ENCODE peak calls at places on chromosomes 5 and 9, in six cellular contexts. One of them, this sample, is unnamed.

GRCh38 chr5:2764581-2764980 is 13.1 kb upstream of the IRX2 start:
- DNase-seq in H1: no peak
- DNase-seq in GM12878: no peak
- DNase-seq in K562: no peak
- DNase-seq in HepG2: no peak
- DNase-seq in SK-N-SH: no peak
- DNase-seq in this sample: no peak

GRCh38 chr5:10288600-10289213 is 19.0 kb downstream of the CMBL start:
- DNase-seq in H1: no peak
- DNase-seq in GM12878: no peak
- DNase-seq in K562: no peak
- DNase-seq in HepG2: no peak
- DNase-seq in SK-N-SH: no peak
- DNase-seq in this sample: no peak

GRCh38 chr9:135887021-135887507 is 20.3 kb downstream of the CAMSAP1 start:
- DNase-seq in H1: no peak
- DNase-seq in GM12878: no peak
- DNase-seq in K562: no peak
- DNase-seq in HepG2: no peak
- DNase-seq in SK-N-SH: no peak
- DNase-seq in this sample: no peak

GRCh38 chr5:21680196-21680595 is 1172.9 kb downstream of the CDH12 start:
- DNase-seq in H1: no peak
- DNase-seq in GM12878: no peak
- DNase-seq in K562: no peak
- DNase-seq in HepG2: no peak
- DNase-seq in SK-N-SH: no peak
- DNase-seq in this sample: no peak

GRCh38 chr5:32574540-32575175 is 10.7 kb upstream of the SUB1 start:
- DNase-seq in H1: no peak
- DNase-seq in GM12878: no peak
- DNase-seq in K562: no peak
- DNase-seq in HepG2: peak; percentile 99
- DNase-seq in SK-N-SH: no peak
- DNase-seq in this sample: no peak

GRCh38 chr5:55450050-55450765 is 84.6 kb downstream of the PLPP1 start:
- DNase-seq in H1: no peak
- DNase-seq in GM12878: no peak
- DNase-seq in K562: no peak
- DNase-seq in HepG2: no peak
- DNase-seq in SK-N-SH: no peak
- DNase-seq in this sample: no peak

GRCh38 chr5:95620030-95620869 is at the start of gene GPR150:
- DNase-seq in H1: no peak
- DNase-seq in GM12878: no peak
- DNase-seq in K562: no peak
- DNase-seq in HepG2: peak; percentile 15
- DNase-seq in SK-N-SH: peak; percentile 87
- DNase-seq in this sample: no peak

GRCh38 chr5:171318026-171318425 is 9.0 kb downstream of the TLX3 start:
- DNase-seq in H1: no peak
- DNase-seq in GM12878: no peak
- DNase-seq in K562: no peak
- DNase-seq in HepG2: no peak
- DNase-seq in SK-N-SH: no peak
- DNase-seq in this sample: no peak

GRCh38 chr5:73311291-73312110 is 137.1 kb downstream of the FOXD1 start:
- DNase-seq in H1: no peak
- DNase-seq in GM12878: no peak
- DNase-seq in K562: no peak
- DNase-seq in HepG2: no peak
- DNase-seq in SK-N-SH: no peak
- DNase-seq in this sample: no peak

GRCh38 chr5:88370824-88371223 is 102.2 kb upstream of the TMEM161B start:
- DNase-seq in H1: no peak
- DNase-seq in GM12878: no peak
- DNase-seq in K562: no peak
- DNase-seq in HepG2: no peak
- DNase-seq in SK-N-SH: no peak
- DNase-seq in this sample: no peak

GRCh38 chr5:121974261-121974660 is 12.5 kb downstream of the SRFBP1 start:
- DNase-seq in H1: no peak
- DNase-seq in GM12878: no peak
- DNase-seq in K562: no peak
- DNase-seq in HepG2: no peak
- DNase-seq in SK-N-SH: no peak
- DNase-seq in this sample: no peak

GRCh38 chr9:95991326-95991725 is 115.8 kb downstream of the ERCC6L2 start:
- DNase-seq in H1: no peak
- DNase-seq in GM12878: no peak
- DNase-seq in K562: no peak
- DNase-seq in HepG2: no peak
- DNase-seq in SK-N-SH: no peak
- DNase-seq in this sample: no peak

GRCh38 chr9:19154135-19154612 is 26.9 kb upstream of the PLIN2 start:
- DNase-seq in H1: no peak
- DNase-seq in GM12878: no peak
- DNase-seq in K562: peak; percentile 68
- DNase-seq in HepG2: peak; percentile 92
- DNase-seq in SK-N-SH: no peak
- DNase-seq in this sample: no peak

GRCh38 chr9:132301521-132301920 is 53.3 kb downstream of the SETX start:
- DNase-seq in H1: no peak
- DNase-seq in GM12878: no peak
- DNase-seq in K562: no peak
- DNase-seq in HepG2: no peak
- DNase-seq in SK-N-SH: no peak
- DNase-seq in this sample: no peak

GRCh38 chr9:92728831-92729734 is 35.5 kb downstream of the BICD2 start:
- DNase-seq in H1: no peak
- DNase-seq in GM12878: no peak
- DNase-seq in K562: peak; percentile 36
- DNase-seq in HepG2: peak; percentile 16
- DNase-seq in SK-N-SH: peak; percentile 77
- DNase-seq in this sample: no peak

GRCh38 chr9:112601646-112602045 is 115.0 kb downstream of the KIAA1958 start:
- DNase-seq in H1: no peak
- DNase-seq in GM12878: no peak
- DNase-seq in K562: no peak
- DNase-seq in HepG2: no peak
- DNase-seq in SK-N-SH: no peak
- DNase-seq in this sample: no peak
- TF ChIP-seq SIN3A in H1: no peak
- TF ChIP-seq SIN3A in GM12878: no peak
- TF ChIP-seq SIN3A in K562: no peak
- TF ChIP-seq SIN3A in HepG2: no peak
- TF ChIP-seq SIN3A in SK-N-SH: no peak
- TF ChIP-seq SIN3A in this sample: no peak

GRCh38 chr5:151695464-151695863 is 8.7 kb upstream of the SPARC start:
- DNase-seq in H1: no peak
- DNase-seq in GM12878: no peak
- DNase-seq in K562: no peak
- DNase-seq in HepG2: no peak
- DNase-seq in SK-N-SH: no peak
- DNase-seq in this sample: no peak

GRCh38 chr5:151699071-151699901 is 12.6 kb upstream of the SPARC start:
- DNase-seq in H1: no peak
- DNase-seq in GM12878: no peak
- DNase-seq in K562: no peak
- DNase-seq in HepG2: peak; percentile 52
- DNase-seq in SK-N-SH: no peak
- DNase-seq in this sample: no peak

GRCh38 chr5:151697452-151697851 is 10.7 kb upstream of the SPARC start:
- DNase-seq in H1: no peak
- DNase-seq in GM12878: no peak
- DNase-seq in K562: no peak
- DNase-seq in HepG2: no peak
- DNase-seq in SK-N-SH: no peak
- DNase-seq in this sample: no peak

GRCh38 chr5:151694035-151694485 is 7.3 kb upstream of the SPARC start:
- DNase-seq in H1: no peak
- DNase-seq in GM12878: no peak
- DNase-seq in K562: no peak
- DNase-seq in HepG2: peak; percentile 97
- DNase-seq in SK-N-SH: no peak
- DNase-seq in this sample: no peak

DNA sequence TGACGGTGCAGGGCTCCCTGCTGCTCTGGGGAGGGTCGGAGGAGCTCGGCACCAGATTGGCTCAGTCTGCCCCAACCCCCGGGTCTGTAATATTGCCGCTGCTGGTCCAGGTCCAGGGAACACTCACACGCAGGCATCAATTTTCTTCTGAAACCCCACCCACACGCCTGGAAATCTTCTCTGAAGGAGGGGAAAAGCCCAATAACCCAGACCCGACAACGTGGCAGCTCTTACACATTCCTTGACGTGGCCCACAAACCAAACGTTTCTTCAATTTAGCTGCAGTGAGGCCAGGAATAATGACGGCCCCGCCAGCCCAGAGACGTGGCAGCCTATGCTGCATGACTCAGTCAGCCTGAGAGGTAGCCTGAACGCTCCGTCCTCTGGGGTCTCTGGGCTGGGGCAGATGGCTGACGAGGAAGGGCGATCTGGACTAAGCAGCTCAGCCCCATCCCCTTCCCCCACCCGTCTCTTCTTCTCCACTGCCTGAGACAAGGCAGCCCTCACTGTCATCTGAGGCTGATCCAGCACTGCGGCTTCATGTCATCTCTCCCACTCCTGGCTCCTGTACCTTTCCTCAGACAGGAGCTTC is 9.9 kb upstream of the SPARC start:
- DNase-seq in H1: no peak
- DNase-seq in GM12878: no peak
- DNase-seq in K562: no peak
- DNase-seq in HepG2: no peak
- DNase-seq in SK-N-SH: no peak
- DNase-seq in this sample: no peak
- TF ChIP-seq YY1 in H1: peak; percentile 15
- TF ChIP-seq YY1 in GM12878: no peak
- TF ChIP-seq YY1 in K562: no peak
- TF ChIP-seq YY1 in HepG2: no peak
- TF ChIP-seq YY1 in SK-N-SH: no peak
- TF ChIP-seq YY1 in this sample: no peak

DNA sequence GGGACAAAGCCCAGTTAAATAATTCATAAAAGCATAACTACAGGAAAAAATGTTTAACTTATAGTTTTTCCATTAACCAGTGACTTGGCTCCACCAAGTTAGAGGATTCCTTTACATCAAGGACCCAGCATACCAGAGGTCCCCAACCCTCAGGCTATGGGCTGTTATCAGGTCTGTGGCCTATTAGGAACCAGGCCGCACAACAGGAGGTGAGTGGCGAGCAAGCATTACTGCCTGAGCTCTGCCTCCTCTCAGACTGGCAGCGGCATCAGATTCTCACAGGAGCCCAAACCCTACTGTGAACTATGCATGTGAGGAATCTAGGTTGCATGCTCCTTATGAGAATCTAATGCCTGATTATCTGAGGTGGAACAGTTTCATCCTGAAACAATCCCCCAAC is 303.1 kb downstream of the ELAVL2 start:
- DNase-seq in H1: no peak
- DNase-seq in GM12878: no peak
- DNase-seq in K562: no peak
- DNase-seq in HepG2: no peak
- DNase-seq in SK-N-SH: no peak
- DNase-seq in this sample: no peak
- TF ChIP-seq SIN3A in H1: no peak
- TF ChIP-seq SIN3A in GM12878: no peak
- TF ChIP-seq SIN3A in K562: no peak
- TF ChIP-seq SIN3A in HepG2: no peak
- TF ChIP-seq SIN3A in SK-N-SH: no peak
- TF ChIP-seq SIN3A in this sample: no peak

GRCh38 chr5:93995126-93995621 is 253.8 kb upstream of the POU5F2 start:
- DNase-seq in H1: no peak
- DNase-seq in GM12878: peak; percentile 11
- DNase-seq in K562: no peak
- DNase-seq in HepG2: no peak
- DNase-seq in SK-N-SH: no peak
- DNase-seq in this sample: no peak
- TF ChIP-seq YY1 in H1: no peak
- TF ChIP-seq YY1 in GM12878: no peak
- TF ChIP-seq YY1 in K562: no peak
- TF ChIP-seq YY1 in HepG2: no peak
- TF ChIP-seq YY1 in SK-N-SH: no peak
- TF ChIP-seq YY1 in this sample: no peak

This sample was measured in HCT116.